ENCODE peak calls at places on chromosomes 4 and X, in six cellular contexts. One of them, this sample, is unnamed.

GRCh38 chr4:108700358-108700757 is 50.0 kb downstream of the OSTC start:
- DNase-seq in brain microvascular endothelial cell: no peak
- DNase-seq in breast epithelium: no peak
- DNase-seq in HFF-Myc: peak
- DNase-seq in WERI-Rb-1: no peak
- DNase-seq in left ventricle myocardium inferior: no peak
- DNase-seq in this sample: no peak

GRCh38 chr4:118869808-118870342 is 18.8 kb upstream of the SYNPO2 start:
- DNase-seq in brain microvascular endothelial cell: peak
- DNase-seq in HFF-Myc: no peak
- DNase-seq in left ventricle myocardium inferior: no peak
- DNase-seq in WERI-Rb-1: no peak
- DNase-seq in breast epithelium: no peak
- DNase-seq in this sample: no peak

GRCh38 chrX:413322-414201 is 26.9 kb upstream of the PPP2R3B start:
- DNase-seq in brain microvascular endothelial cell: peak
- DNase-seq in HFF-Myc: no peak
- DNase-seq in WERI-Rb-1: no peak
- DNase-seq in left ventricle myocardium inferior: peak
- DNase-seq in breast epithelium: no peak
- DNase-seq in this sample: no peak

GRCh38 chr4:26288308-26288982 is 32.4 kb upstream of the RBPJ start:
- DNase-seq in left ventricle myocardium inferior: no peak
- DNase-seq in HFF-Myc: no peak
- DNase-seq in brain microvascular endothelial cell: peak
- DNase-seq in breast epithelium: no peak
- DNase-seq in WERI-Rb-1: no peak
- DNase-seq in this sample: no peak

GRCh38 chr4:119209077-119209476 is 3.4 kb upstream of the USP53 start:
- DNase-seq in left ventricle myocardium inferior: no peak
- DNase-seq in brain microvascular endothelial cell: peak
- DNase-seq in breast epithelium: no peak
- DNase-seq in HFF-Myc: peak
- DNase-seq in WERI-Rb-1: no peak
- DNase-seq in this sample: no peak

GRCh38 chr4:183658362-183659028 is 490 bp downstream of the RWDD4 start:
- DNase-seq in left ventricle myocardium inferior: peak
- DNase-seq in breast epithelium: no peak
- DNase-seq in brain microvascular endothelial cell: no peak
- DNase-seq in WERI-Rb-1: no peak
- DNase-seq in HFF-Myc: no peak
- DNase-seq in this sample: peak

GRCh38 chrX:54248309-54248708 is 65.3 kb upstream of the FAM120C start:
- DNase-seq in breast epithelium: no peak
- DNase-seq in brain microvascular endothelial cell: no peak
- DNase-seq in left ventricle myocardium inferior: no peak
- DNase-seq in WERI-Rb-1: no peak
- DNase-seq in HFF-Myc: no peak
- DNase-seq in this sample: no peak

GRCh38 chr4:26947318-26947717 is 86.7 kb downstream of the STIM2 start:
- DNase-seq in HFF-Myc: no peak
- DNase-seq in breast epithelium: no peak
- DNase-seq in WERI-Rb-1: no peak
- DNase-seq in brain microvascular endothelial cell: no peak
- DNase-seq in left ventricle myocardium inferior: no peak
- DNase-seq in this sample: no peak

GRCh38 chrX:373641-374471 is 12.9 kb downstream of the PPP2R3B start:
- DNase-seq in left ventricle myocardium inferior: peak
- DNase-seq in HFF-Myc: no peak
- DNase-seq in breast epithelium: no peak
- DNase-seq in WERI-Rb-1: peak
- DNase-seq in brain microvascular endothelial cell: no peak
- DNase-seq in this sample: peak

GRCh38 chr4:1855334-1856070 is 454 bp downstream of the LETM1 start:
- DNase-seq in breast epithelium: no peak
- DNase-seq in brain microvascular endothelial cell: no peak
- DNase-seq in left ventricle myocardium inferior: peak
- DNase-seq in HFF-Myc: no peak
- DNase-seq in WERI-Rb-1: peak
- DNase-seq in this sample: peak

GRCh38 chrX:17553451-17553850 is 178.5 kb downstream of the NHS start:
- DNase-seq in brain microvascular endothelial cell: peak
- DNase-seq in breast epithelium: no peak
- DNase-seq in HFF-Myc: no peak
- DNase-seq in left ventricle myocardium inferior: no peak
- DNase-seq in WERI-Rb-1: no peak
- DNase-seq in this sample: no peak

GRCh38 chr4:80124246-80125211 is 51.5 kb upstream of the ANTXR2 start:
- DNase-seq in left ventricle myocardium inferior: no peak
- DNase-seq in brain microvascular endothelial cell: no peak
- DNase-seq in HFF-Myc: no peak
- DNase-seq in breast epithelium: no peak
- DNase-seq in WERI-Rb-1: no peak
- DNase-seq in this sample: no peak

GRCh38 chrX:154348646-154349358 is 25.6 kb downstream of the FLNA start:
- DNase-seq in brain microvascular endothelial cell: no peak
- DNase-seq in HFF-Myc: no peak
- DNase-seq in breast epithelium: no peak
- DNase-seq in WERI-Rb-1: no peak
- DNase-seq in left ventricle myocardium inferior: no peak
- DNase-seq in this sample: peak

GRCh38 chrX:110026099-110026844 is 23.4 kb downstream of the TMEM164 start:
- DNase-seq in HFF-Myc: no peak
- DNase-seq in left ventricle myocardium inferior: no peak
- DNase-seq in brain microvascular endothelial cell: no peak
- DNase-seq in WERI-Rb-1: no peak
- DNase-seq in breast epithelium: no peak
- DNase-seq in this sample: no peak

GRCh38 chrX:128754130-128754529 is 701.9 kb upstream of the ACTRT1 start:
- DNase-seq in breast epithelium: no peak
- DNase-seq in WERI-Rb-1: no peak
- DNase-seq in left ventricle myocardium inferior: no peak
- DNase-seq in HFF-Myc: no peak
- DNase-seq in brain microvascular endothelial cell: no peak
- DNase-seq in this sample: no peak

GRCh38 chr4:107994894-107995293 is 5.2 kb downstream of the HADH start:
- DNase-seq in left ventricle myocardium inferior: no peak
- DNase-seq in WERI-Rb-1: no peak
- DNase-seq in HFF-Myc: no peak
- DNase-seq in brain microvascular endothelial cell: no peak
- DNase-seq in breast epithelium: no peak
- DNase-seq in this sample: no peak

GRCh38 chr4:126583509-126583908 is 1049.2 kb upstream of the INTU start:
- DNase-seq in brain microvascular endothelial cell: no peak
- DNase-seq in WERI-Rb-1: peak
- DNase-seq in HFF-Myc: no peak
- DNase-seq in breast epithelium: no peak
- DNase-seq in left ventricle myocardium inferior: no peak
- DNase-seq in this sample: no peak

GRCh38 chr4:160956875-160957274 is 1206.9 kb downstream of the FSTL5 start:
- DNase-seq in brain microvascular endothelial cell: no peak
- DNase-seq in breast epithelium: no peak
- DNase-seq in WERI-Rb-1: no peak
- DNase-seq in left ventricle myocardium inferior: no peak
- DNase-seq in HFF-Myc: no peak
- DNase-seq in this sample: no peak

GRCh38 chr4:41061482-41062185 is 152.7 kb downstream of the APBB2 start:
- DNase-seq in brain microvascular endothelial cell: no peak
- DNase-seq in WERI-Rb-1: no peak
- DNase-seq in HFF-Myc: no peak
- DNase-seq in left ventricle myocardium inferior: no peak
- DNase-seq in breast epithelium: no peak
- DNase-seq in this sample: no peak

GRCh38 chrX:70398899-70399298 is 24.2 kb upstream of the GDPD2 start:
- DNase-seq in brain microvascular endothelial cell: peak
- DNase-seq in left ventricle myocardium inferior: no peak
- DNase-seq in WERI-Rb-1: no peak
- DNase-seq in breast epithelium: no peak
- DNase-seq in HFF-Myc: no peak
- DNase-seq in this sample: no peak

GRCh38 chr4:181488926-181489325 is 754.3 kb upstream of the TENM3 start:
- DNase-seq in left ventricle myocardium inferior: no peak
- DNase-seq in HFF-Myc: no peak
- DNase-seq in breast epithelium: no peak
- DNase-seq in WERI-Rb-1: no peak
- DNase-seq in brain microvascular endothelial cell: no peak
- DNase-seq in this sample: no peak

GRCh38 chrX:53184836-53185235 is 40.2 kb downstream of the KDM5C start:
- DNase-seq in left ventricle myocardium inferior: no peak
- DNase-seq in breast epithelium: no peak
- DNase-seq in WERI-Rb-1: no peak
- DNase-seq in brain microvascular endothelial cell: peak
- DNase-seq in HFF-Myc: no peak
- DNase-seq in this sample: no peak

GRCh38 chr4:130026185-130026584 is 930.2 kb downstream of the C4orf33 start:
- DNase-seq in WERI-Rb-1: peak
- DNase-seq in breast epithelium: no peak
- DNase-seq in brain microvascular endothelial cell: no peak
- DNase-seq in HFF-Myc: no peak
- DNase-seq in left ventricle myocardium inferior: no peak
- DNase-seq in this sample: no peak

GRCh38 chr4:5890063-5890727 is 2.7 kb downstream of the CRMP1 start:
- DNase-seq in HFF-Myc: no peak
- DNase-seq in left ventricle myocardium inferior: no peak
- DNase-seq in WERI-Rb-1: peak
- DNase-seq in brain microvascular endothelial cell: no peak
- DNase-seq in breast epithelium: no peak
- DNase-seq in this sample: peak

GRCh38 chr4:124433500-124433899 is 279.0 kb downstream of the ANKRD50 start:
- DNase-seq in breast epithelium: no peak
- DNase-seq in HFF-Myc: no peak
- DNase-seq in WERI-Rb-1: no peak
- DNase-seq in brain microvascular endothelial cell: peak
- DNase-seq in left ventricle myocardium inferior: no peak
- DNase-seq in this sample: no peak

DNA sequence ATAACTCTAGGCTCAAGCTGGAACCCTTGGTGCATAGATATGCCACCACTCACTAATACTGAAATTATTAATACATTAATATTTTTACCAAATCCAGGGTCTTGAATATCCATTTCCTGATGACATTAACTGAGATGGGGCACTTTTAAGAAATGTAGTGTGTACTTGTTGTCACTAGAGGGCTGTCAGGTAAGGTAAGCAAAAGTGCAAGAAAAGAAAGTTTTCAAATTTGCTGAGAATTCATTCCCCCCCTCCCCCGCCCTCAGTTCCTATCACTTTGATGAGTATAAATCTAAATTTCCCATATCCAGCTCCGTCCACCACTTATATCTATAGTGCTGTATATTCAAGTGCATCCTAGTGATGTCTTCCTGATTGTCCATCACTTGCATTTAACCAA is 20.5 kb upstream of the WDR44 start:
- DNase-seq in WERI-Rb-1: no peak
- DNase-seq in HFF-Myc: no peak
- DNase-seq in left ventricle myocardium inferior: no peak
- DNase-seq in breast epithelium: no peak
- DNase-seq in brain microvascular endothelial cell: no peak
- DNase-seq in this sample: no peak
- TF ChIP-seq CTCF in WERI-Rb-1: no peak
- TF ChIP-seq CTCF in HFF-Myc: peak
- TF ChIP-seq CTCF in left ventricle myocardium inferior: peak
- TF ChIP-seq CTCF in breast epithelium: no peak
- TF ChIP-seq CTCF in brain microvascular endothelial cell: peak
- TF ChIP-seq CTCF in this sample: no peak

GRCh38 chr4:48449151-48449550 is 34.0 kb upstream of the SLC10A4 start:
- DNase-seq in WERI-Rb-1: no peak
- DNase-seq in left ventricle myocardium inferior: no peak
- DNase-seq in HFF-Myc: no peak
- DNase-seq in brain microvascular endothelial cell: no peak
- DNase-seq in breast epithelium: no peak
- DNase-seq in this sample: no peak

GRCh38 chr4:48450740-48451139 is 32.4 kb upstream of the SLC10A4 start:
- DNase-seq in WERI-Rb-1: no peak
- DNase-seq in brain microvascular endothelial cell: no peak
- DNase-seq in HFF-Myc: no peak
- DNase-seq in breast epithelium: no peak
- DNase-seq in left ventricle myocardium inferior: no peak
- DNase-seq in this sample: no peak

GRCh38 chr4:48439988-48440387 is 43.2 kb upstream of the SLC10A4 start:
- DNase-seq in HFF-Myc: no peak
- DNase-seq in WERI-Rb-1: no peak
- DNase-seq in left ventricle myocardium inferior: no peak
- DNase-seq in brain microvascular endothelial cell: no peak
- DNase-seq in breast epithelium: no peak
- DNase-seq in this sample: no peak

GRCh38 chr4:48445704-48446103 is 37.4 kb upstream of the SLC10A4 start:
- DNase-seq in WERI-Rb-1: no peak
- DNase-seq in breast epithelium: no peak
- DNase-seq in brain microvascular endothelial cell: no peak
- DNase-seq in left ventricle myocardium inferior: no peak
- DNase-seq in HFF-Myc: no peak
- DNase-seq in this sample: no peak
- TF ChIP-seq CTCF in WERI-Rb-1: no peak
- TF ChIP-seq CTCF in breast epithelium: peak
- TF ChIP-seq CTCF in brain microvascular endothelial cell: peak
- TF ChIP-seq CTCF in left ventricle myocardium inferior: peak
- TF ChIP-seq CTCF in HFF-Myc: peak
- TF ChIP-seq CTCF in this sample: peak

GRCh38 chrX:97740044-97740443 is 856.3 kb downstream of the RPA4 start:
- DNase-seq in WERI-Rb-1: no peak
- DNase-seq in left ventricle myocardium inferior: no peak
- DNase-seq in HFF-Myc: no peak
- DNase-seq in brain microvascular endothelial cell: no peak
- DNase-seq in breast epithelium: no peak
- DNase-seq in this sample: no peak

GRCh38 chrX:97740886-97741285 is 857.2 kb downstream of the RPA4 start:
- DNase-seq in brain microvascular endothelial cell: no peak
- DNase-seq in HFF-Myc: no peak
- DNase-seq in left ventricle myocardium inferior: no peak
- DNase-seq in WERI-Rb-1: no peak
- DNase-seq in breast epithelium: no peak
- DNase-seq in this sample: no peak

GRCh38 chrX:97747346-97747745 is 863.6 kb downstream of the RPA4 start:
- DNase-seq in HFF-Myc: no peak
- DNase-seq in left ventricle myocardium inferior: no peak
- DNase-seq in brain microvascular endothelial cell: no peak
- DNase-seq in breast epithelium: no peak
- DNase-seq in WERI-Rb-1: no peak
- DNase-seq in this sample: no peak

GRCh38 chrX:97743014-97743413 is 859.3 kb downstream of the RPA4 start:
- DNase-seq in WERI-Rb-1: peak
- DNase-seq in left ventricle myocardium inferior: no peak
- DNase-seq in brain microvascular endothelial cell: no peak
- DNase-seq in HFF-Myc: no peak
- DNase-seq in breast epithelium: no peak
- DNase-seq in this sample: no peak
- TF ChIP-seq CTCF in WERI-Rb-1: peak
- TF ChIP-seq CTCF in left ventricle myocardium inferior: no peak
- TF ChIP-seq CTCF in brain microvascular endothelial cell: peak
- TF ChIP-seq CTCF in HFF-Myc: peak
- TF ChIP-seq CTCF in breast epithelium: no peak
- TF ChIP-seq CTCF in this sample: no peak

GRCh38 chr4:37068580-37068979 is 176.0 kb upstream of the NWD2 start:
- DNase-seq in brain microvascular endothelial cell: no peak
- DNase-seq in left ventricle myocardium inferior: no peak
- DNase-seq in HFF-Myc: no peak
- DNase-seq in breast epithelium: no peak
- DNase-seq in WERI-Rb-1: peak
- DNase-seq in this sample: peak
- TF ChIP-seq CTCF in brain microvascular endothelial cell: no peak
- TF ChIP-seq CTCF in left ventricle myocardium inferior: no peak
- TF ChIP-seq CTCF in HFF-Myc: no peak
- TF ChIP-seq CTCF in breast epithelium: no peak
- TF ChIP-seq CTCF in WERI-Rb-1: peak
- TF ChIP-seq CTCF in this sample: no peak

This sample was measured in glutamatergic neuron.